ENCODE peak calls at places on chromosomes 4 and X, in five cellular contexts. Y is GM12878, W is endothelial cell of umbilical vein, S is K562, O is HepG2. X is an unnamed sample.

GRCh38 chrX:14235004-14235403 is 205.3 kb upstream of the GEMIN8 start:
- DNase-seq in Y (no peak), W (no peak), S (no peak), O (no peak), X (no peak)

GRCh38 chrX:78934866-78935265 is 10.3 kb upstream of the P2RY10 start:
- DNase-seq in Y (no peak), W (no peak), S (no peak), O (no peak), X (no peak)

GRCh38 chr4:1214101-1215095 is 34.5 kb downstream of the CTBP1 start:
- DNase-seq in Y (no peak), W (no peak), S (no peak), O (no peak), X (no peak)

GRCh38 chr4:1686440-1687036 is 2.4 kb upstream of the FAM53A start:
- DNase-seq in Y (no peak), W (no peak), S (no peak), O (no peak), X (no peak)

GRCh38 chr4:79213702-79214101 is 112.2 kb downstream of the NAA11 start:
- DNase-seq in Y (no peak), W (no peak), S (no peak), O (no peak), X (no peak)

GRCh38 chr4:94714360-94714759 is 43.4 kb upstream of the BMPR1B start:
- DNase-seq in Y (no peak), W (no peak), S (no peak), O (no peak), X (no peak)

GRCh38 chr4:62023633-62024032 is 823.5 kb downstream of the ADGRL3 start:
- DNase-seq in Y (no peak), W (no peak), S (no peak), O (no peak), X (no peak)

GRCh38 chr4:38468491-38468890 is 195.5 kb upstream of the KLF3 start:
- DNase-seq in Y (no peak), W (no peak), S (no peak), O (no peak), X (no peak)

GRCh38 chr4:55435136-55435535 is 39.4 kb downstream of the TMEM165 start:
- DNase-seq in Y (peak), W (peak), S (peak), O (no peak), X (no peak)

GRCh38 chr4:182697094-182697493 is 220.1 kb downstream of the DCTD start:
- DNase-seq in Y (no peak), W (no peak), S (no peak), O (no peak), X (no peak)

GRCh38 chr4:176635372-176636261 is 157.1 kb downstream of the VEGFC start:
- DNase-seq in Y (no peak), W (peak), S (no peak), O (no peak), X (peak)

GRCh38 chrX:69103539-69103938 is 61.7 kb downstream of the PJA1 start:
- DNase-seq in Y (no peak), W (no peak), S (no peak), O (no peak), X (no peak)

GRCh38 chrX:46941341-46941740 is 29.1 kb downstream of the JADE3 start:
- DNase-seq in Y (no peak), W (no peak), S (no peak), O (no peak), X (no peak)

GRCh38 chr4:16926214-16926613 is 27.8 kb upstream of the LDB2 start:
- DNase-seq in Y (no peak), W (no peak), S (no peak), O (no peak), X (no peak)

GRCh38 chrX:66022742-66023725 is 16.8 kb downstream of the VSIG4 start:
- DNase-seq in Y (no peak), W (no peak), S (peak), O (no peak), X (peak)

GRCh38 chr4:128141866-128142265 is 80.8 kb downstream of the LARP1B start:
- DNase-seq in Y (no peak), W (peak), S (no peak), O (no peak), X (no peak)

GRCh38 chr4:98181815-98182214 is 38.5 kb upstream of the STPG2 start:
- DNase-seq in Y (no peak), W (no peak), S (no peak), O (no peak), X (peak)

GRCh38 chrX:48071064-48071985 is at the start of gene ZNF630:
- DNase-seq in Y (peak), W (peak), S (peak), O (no peak), X (peak)

GRCh38 chr4:48012819-48013218 is 3.7 kb downstream of the CNGA1 start:
- DNase-seq in Y (no peak), W (peak), S (no peak), O (no peak), X (no peak)
- H3K27ac ChIP-seq in Y (no peak), W (no peak), S (no peak), O (no peak), X (no peak)

GRCh38 chr4:8118531-8118930 is 40.1 kb downstream of the ABLIM2 start:
- DNase-seq in Y (no peak), W (no peak), S (no peak), O (no peak), X (no peak)
- TF ChIP-seq MYC in Y (no peak), W (no peak), S (no peak), O (no peak), X (no peak)

GRCh38 chr4:132269303-132269990 is 879.6 kb upstream of the PCDH10 start:
- DNase-seq in Y (no peak), W (no peak), S (no peak), O (no peak), X (no peak)

GRCh38 chr4:132266374-132266773 is 882.7 kb upstream of the PCDH10 start:
- DNase-seq in Y (no peak), W (no peak), S (no peak), O (no peak), X (no peak)
- H3K27ac ChIP-seq in Y (no peak), W (no peak), S (no peak), O (no peak), X (no peak)

GRCh38 chrX:115632455-115632854 is 71.5 kb downstream of the PLS3 start:
- DNase-seq in Y (no peak), W (no peak), S (no peak), O (no peak), X (no peak)
- TF ChIP-seq MYC in Y (no peak), W (no peak), S (no peak), O (no peak), X (no peak)

GRCh38 chr4:141569141-141569540 is 67.2 kb upstream of the IL15 start:
- DNase-seq in Y (no peak), W (peak), S (no peak), O (no peak), X (peak)
- H3K27ac ChIP-seq in Y (no peak), W (peak), S (no peak), O (no peak), X (peak)

DNA sequence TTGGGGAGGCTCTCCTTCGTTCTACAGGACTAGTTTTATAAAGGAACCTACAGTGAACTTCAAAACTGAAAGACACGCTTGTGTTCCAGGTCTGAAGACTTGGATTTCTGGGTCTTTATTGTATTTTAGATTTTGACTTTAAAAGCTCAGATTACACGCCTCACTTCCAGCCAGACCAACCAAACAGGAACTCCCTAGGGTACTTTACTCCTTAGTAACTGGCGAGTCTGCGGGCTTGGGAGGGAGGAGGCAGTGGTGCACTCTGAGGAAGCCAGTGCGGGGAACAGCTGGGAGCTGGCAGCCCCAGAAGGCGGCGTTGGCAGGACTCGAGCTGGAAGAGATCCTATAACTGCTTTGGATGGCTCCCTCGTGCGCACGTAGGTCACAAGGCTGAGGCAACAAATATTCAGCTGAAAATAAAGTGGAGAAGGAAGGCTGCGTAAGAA is 388 bp upstream of the PHKA1 start:
- DNase-seq in Y (no peak), W (peak), S (peak), O (peak), X (peak)
- TF ChIP-seq MYC in Y (no peak), W (no peak), S (no peak), O (no peak), X (no peak)

DNA sequence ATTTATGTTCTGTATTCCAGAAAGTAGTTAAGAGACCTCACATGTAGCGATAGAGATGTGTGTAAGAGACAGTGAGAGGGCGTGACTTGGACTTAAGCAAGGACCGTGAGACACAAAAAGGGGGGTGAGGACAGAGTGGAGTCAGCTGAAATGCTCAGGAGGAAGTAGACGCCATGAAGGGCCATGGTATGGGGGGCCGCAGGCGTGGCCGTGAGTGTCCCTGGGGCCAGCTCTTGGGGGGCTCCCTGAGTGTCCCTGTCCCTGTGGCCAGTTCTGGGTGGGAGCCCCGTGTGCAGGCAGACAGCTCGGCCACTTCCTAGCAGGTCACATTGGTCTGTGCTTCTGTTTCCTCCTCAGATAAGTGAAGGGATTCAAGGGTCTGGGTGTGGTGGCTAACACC is 23.0 kb upstream of the MSANTD1 start:
- DNase-seq in Y (no peak), W (no peak), S (no peak), O (no peak), X (no peak)
- H3K27ac ChIP-seq in Y (no peak), W (no peak), S (no peak), O (no peak), X (no peak)

X was measured in A549.